ENCODE peak calls at places on chromosome 21, in six cellular contexts. One of them, this sample, is unnamed.

GRCh38 chr21:43927591-43928229 is 62.7 kb downstream of the AGPAT3 start:
- DNase-seq in PC-9: no peak
- DNase-seq in pancreas: no peak
- DNase-seq in GM06990: no peak
- DNase-seq in GM13977: no peak
- DNase-seq in foreskin fibroblast: no peak
- DNase-seq in this sample: no peak

GRCh38 chr21:45859762-45860357 is 121.7 kb upstream of the COL6A1 start:
- DNase-seq in foreskin fibroblast: no peak
- DNase-seq in GM13977: no peak
- DNase-seq in GM06990: no peak
- DNase-seq in pancreas: no peak
- DNase-seq in PC-9: no peak
- DNase-seq in this sample: no peak

GRCh38 chr21:34984356-34984755 is 64.7 kb downstream of the RUNX1 start:
- DNase-seq in GM13977: no peak
- DNase-seq in pancreas: no peak
- DNase-seq in PC-9: no peak
- DNase-seq in GM06990: no peak
- DNase-seq in foreskin fibroblast: no peak
- DNase-seq in this sample: no peak

GRCh38 chr21:27631471-27631870 is 664.6 kb upstream of the ADAMTS5 start:
- DNase-seq in PC-9: no peak
- DNase-seq in GM13977: no peak
- DNase-seq in GM06990: no peak
- DNase-seq in pancreas: no peak
- DNase-seq in foreskin fibroblast: no peak
- DNase-seq in this sample: no peak

GRCh38 chr21:45161039-45161945 is 86.9 kb downstream of the ADARB1 start:
- DNase-seq in GM06990: no peak
- DNase-seq in pancreas: no peak
- DNase-seq in foreskin fibroblast: no peak
- DNase-seq in GM13977: no peak
- DNase-seq in PC-9: no peak
- DNase-seq in this sample: no peak

GRCh38 chr21:45792682-45793383 is 149.3 kb downstream of the PCBP3 start:
- DNase-seq in pancreas: no peak
- DNase-seq in GM13977: no peak
- DNase-seq in PC-9: no peak
- DNase-seq in foreskin fibroblast: no peak
- DNase-seq in GM06990: no peak
- DNase-seq in this sample: no peak

GRCh38 chr21:38315155-38315554 is 58.4 kb downstream of the KCNJ15 start:
- DNase-seq in foreskin fibroblast: peak
- DNase-seq in pancreas: no peak
- DNase-seq in GM06990: no peak
- DNase-seq in PC-9: no peak
- DNase-seq in GM13977: no peak
- DNase-seq in this sample: no peak

GRCh38 chr21:31754561-31754960 is 22.6 kb upstream of the SCAF4 start:
- DNase-seq in GM06990: no peak
- DNase-seq in foreskin fibroblast: no peak
- DNase-seq in PC-9: no peak
- DNase-seq in pancreas: no peak
- DNase-seq in GM13977: no peak
- DNase-seq in this sample: no peak

GRCh38 chr21:14753069-14753465 is 207.0 kb upstream of the SAMSN1 start:
- DNase-seq in PC-9: no peak
- DNase-seq in pancreas: no peak
- DNase-seq in foreskin fibroblast: no peak
- DNase-seq in GM06990: no peak
- DNase-seq in GM13977: no peak
- DNase-seq in this sample: no peak

GRCh38 chr21:42818328-42818749 is 61.0 kb downstream of the WDR4 start:
- DNase-seq in GM06990: no peak
- DNase-seq in GM13977: peak
- DNase-seq in pancreas: peak
- DNase-seq in foreskin fibroblast: peak
- DNase-seq in PC-9: no peak
- DNase-seq in this sample: peak

GRCh38 chr21:43370888-43371570 is 55.9 kb downstream of the SIK1 start:
- DNase-seq in GM06990: no peak
- DNase-seq in pancreas: no peak
- DNase-seq in PC-9: no peak
- DNase-seq in GM13977: no peak
- DNase-seq in foreskin fibroblast: no peak
- DNase-seq in this sample: no peak

GRCh38 chr21:37459575-37459974 is 93.0 kb downstream of the DYRK1A start:
- DNase-seq in pancreas: no peak
- DNase-seq in foreskin fibroblast: peak
- DNase-seq in GM06990: no peak
- DNase-seq in GM13977: no peak
- DNase-seq in PC-9: no peak
- DNase-seq in this sample: no peak

GRCh38 chr21:28608646-28609045 is 384.0 kb downstream of the LTN1 start:
- DNase-seq in PC-9: no peak
- DNase-seq in pancreas: no peak
- DNase-seq in GM13977: no peak
- DNase-seq in foreskin fibroblast: peak
- DNase-seq in GM06990: no peak
- DNase-seq in this sample: no peak

GRCh38 chr21:37450385-37451044 is 83.9 kb downstream of the DYRK1A start:
- DNase-seq in PC-9: peak
- DNase-seq in pancreas: no peak
- DNase-seq in foreskin fibroblast: peak
- DNase-seq in GM13977: no peak
- DNase-seq in GM06990: no peak
- DNase-seq in this sample: no peak

GRCh38 chr21:37916795-37917142 is 512 bp upstream of the KCNJ6 start:
- DNase-seq in GM06990: no peak
- DNase-seq in pancreas: no peak
- DNase-seq in foreskin fibroblast: peak
- DNase-seq in GM13977: no peak
- DNase-seq in PC-9: no peak
- DNase-seq in this sample: no peak

GRCh38 chr21:45255381-45256020 is 32.2 kb downstream of the POFUT2 start:
- DNase-seq in GM06990: peak
- DNase-seq in GM13977: no peak
- DNase-seq in foreskin fibroblast: no peak
- DNase-seq in PC-9: no peak
- DNase-seq in pancreas: peak
- DNase-seq in this sample: no peak

GRCh38 chr21:30518876-30519275 is 16.9 kb upstream of the KRTAP19-5 start:
- DNase-seq in foreskin fibroblast: no peak
- DNase-seq in pancreas: no peak
- DNase-seq in PC-9: no peak
- DNase-seq in GM06990: no peak
- DNase-seq in GM13977: no peak
- DNase-seq in this sample: no peak

GRCh38 chr21:43687566-43688395 is 28.4 kb downstream of the RRP1B start:
- DNase-seq in GM06990: no peak
- DNase-seq in foreskin fibroblast: no peak
- DNase-seq in pancreas: no peak
- DNase-seq in PC-9: no peak
- DNase-seq in GM13977: no peak
- DNase-seq in this sample: no peak

GRCh38 chr21:37983336-37984095 is 67.3 kb upstream of the KCNJ6 start:
- DNase-seq in PC-9: no peak
- DNase-seq in GM13977: no peak
- DNase-seq in foreskin fibroblast: no peak
- DNase-seq in GM06990: no peak
- DNase-seq in pancreas: no peak
- DNase-seq in this sample: no peak

DNA sequence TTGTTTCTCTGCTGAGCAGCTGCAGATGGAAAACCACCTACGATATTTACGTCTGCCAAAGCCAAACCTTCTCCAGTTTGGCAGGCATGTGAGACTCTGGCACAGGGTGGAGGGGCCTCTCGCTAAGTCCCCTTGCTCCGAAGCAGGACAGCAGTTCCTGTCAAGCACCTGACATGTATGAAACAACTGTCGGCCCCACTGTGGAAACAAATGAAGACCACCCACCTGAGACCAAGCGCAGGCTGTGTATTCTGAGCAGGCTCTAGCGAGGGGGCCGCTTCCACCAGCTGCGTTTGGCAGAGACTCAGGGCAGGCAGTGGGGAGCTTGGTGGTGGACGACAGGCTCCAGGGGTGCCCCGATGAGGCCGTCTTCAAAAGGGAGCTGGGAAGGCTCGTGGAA is 74.6 kb downstream of the RIPK4 start:
- DNase-seq in GM06990: no peak
- DNase-seq in pancreas: no peak
- DNase-seq in foreskin fibroblast: no peak
- DNase-seq in PC-9: no peak
- DNase-seq in GM13977: no peak
- DNase-seq in this sample: no peak
- TF ChIP-seq CTCF in GM06990: no peak
- TF ChIP-seq CTCF in pancreas: no peak
- TF ChIP-seq CTCF in foreskin fibroblast: no peak
- TF ChIP-seq CTCF in PC-9: no peak
- TF ChIP-seq CTCF in GM13977: no peak
- TF ChIP-seq CTCF in this sample: no peak

GRCh38 chr21:39703578-39703977 is 41.4 kb upstream of the IGSF5 start:
- DNase-seq in PC-9: no peak
- DNase-seq in GM13977: no peak
- DNase-seq in pancreas: no peak
- DNase-seq in GM06990: no peak
- DNase-seq in foreskin fibroblast: no peak
- DNase-seq in this sample: no peak

GRCh38 chr21:39707316-39707715 is 37.7 kb upstream of the IGSF5 start:
- DNase-seq in PC-9: no peak
- DNase-seq in foreskin fibroblast: no peak
- DNase-seq in GM13977: no peak
- DNase-seq in GM06990: no peak
- DNase-seq in pancreas: no peak
- DNase-seq in this sample: no peak

GRCh38 chr21:39700318-39700717 is 44.7 kb upstream of the IGSF5 start:
- DNase-seq in foreskin fibroblast: no peak
- DNase-seq in PC-9: no peak
- DNase-seq in pancreas: no peak
- DNase-seq in GM06990: no peak
- DNase-seq in GM13977: no peak
- DNase-seq in this sample: no peak

GRCh38 chr21:39710866-39711265 is 34.1 kb upstream of the IGSF5 start:
- DNase-seq in GM13977: no peak
- DNase-seq in foreskin fibroblast: no peak
- DNase-seq in PC-9: no peak
- DNase-seq in GM06990: no peak
- DNase-seq in pancreas: no peak
- DNase-seq in this sample: no peak

DNA sequence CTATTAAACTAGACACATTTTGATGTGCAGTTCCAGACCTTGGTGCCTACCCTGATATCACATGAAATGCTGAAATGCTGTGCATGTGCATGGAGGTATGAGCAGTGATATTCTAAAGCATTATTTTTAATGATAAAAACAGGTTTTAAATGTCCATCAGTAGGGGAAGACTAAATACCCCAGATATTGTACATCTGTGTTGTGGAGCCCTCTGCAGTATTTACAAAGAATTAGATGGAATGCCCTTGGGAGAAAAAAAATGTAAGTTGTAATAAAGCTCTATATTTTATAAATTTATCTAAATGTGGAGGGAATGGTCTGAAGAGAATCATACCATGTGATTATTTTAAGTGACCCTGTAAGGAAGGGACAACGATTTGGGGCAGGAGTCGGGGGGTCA is 39.1 kb upstream of the IGSF5 start:
- DNase-seq in GM13977: no peak
- DNase-seq in PC-9: no peak
- DNase-seq in GM06990: no peak
- DNase-seq in foreskin fibroblast: peak
- DNase-seq in pancreas: no peak
- DNase-seq in this sample: no peak
- TF ChIP-seq CTCF in GM13977: no peak
- TF ChIP-seq CTCF in PC-9: no peak
- TF ChIP-seq CTCF in GM06990: no peak
- TF ChIP-seq CTCF in foreskin fibroblast: peak
- TF ChIP-seq CTCF in pancreas: no peak
- TF ChIP-seq CTCF in this sample: peak

DNA sequence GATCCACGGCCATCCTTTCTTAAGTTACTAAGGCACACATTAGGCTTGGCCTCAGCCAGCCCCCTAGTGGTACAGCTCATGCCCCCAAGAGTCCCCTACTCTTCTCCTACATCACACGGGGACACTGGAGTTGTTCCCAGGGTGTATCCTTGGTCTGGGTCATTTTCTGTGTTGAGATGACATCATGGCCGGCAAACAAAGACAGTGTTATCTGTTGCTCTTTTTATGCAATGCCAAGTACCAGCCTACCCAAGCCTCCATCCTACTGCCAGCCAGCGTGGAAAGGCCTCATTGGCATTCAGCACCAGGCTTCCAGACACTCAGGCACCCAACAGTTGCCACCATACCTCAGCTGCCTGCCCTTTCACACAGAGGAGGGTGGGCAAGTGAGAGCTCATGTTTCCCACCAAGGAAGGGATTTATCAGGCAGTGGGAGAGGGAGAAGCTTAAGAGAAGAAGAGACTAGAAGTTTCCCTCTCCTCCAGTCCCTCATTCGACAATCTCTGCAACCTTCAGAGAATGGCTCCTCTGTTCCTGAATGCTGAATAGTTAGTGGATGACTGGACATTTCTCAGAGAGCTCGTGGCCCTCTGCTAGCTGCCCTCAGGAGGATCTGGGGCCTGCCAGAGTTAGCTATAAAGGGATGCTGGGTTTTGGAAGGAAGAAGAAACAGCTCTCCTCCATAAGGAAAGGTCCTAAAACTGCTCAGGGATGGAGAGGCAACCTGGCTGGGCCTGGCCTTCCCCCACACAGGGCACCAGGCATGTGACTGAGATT is 17.7 kb downstream of the CBR1 start:
- DNase-seq in GM06990: no peak
- DNase-seq in PC-9: no peak
- DNase-seq in GM13977: no peak
- DNase-seq in foreskin fibroblast: no peak
- DNase-seq in pancreas: no peak
- DNase-seq in this sample: no peak
- TF ChIP-seq CTCF in GM06990: peak
- TF ChIP-seq CTCF in PC-9: no peak
- TF ChIP-seq CTCF in GM13977: no peak
- TF ChIP-seq CTCF in foreskin fibroblast: no peak
- TF ChIP-seq CTCF in pancreas: no peak
- TF ChIP-seq CTCF in this sample: no peak

DNA sequence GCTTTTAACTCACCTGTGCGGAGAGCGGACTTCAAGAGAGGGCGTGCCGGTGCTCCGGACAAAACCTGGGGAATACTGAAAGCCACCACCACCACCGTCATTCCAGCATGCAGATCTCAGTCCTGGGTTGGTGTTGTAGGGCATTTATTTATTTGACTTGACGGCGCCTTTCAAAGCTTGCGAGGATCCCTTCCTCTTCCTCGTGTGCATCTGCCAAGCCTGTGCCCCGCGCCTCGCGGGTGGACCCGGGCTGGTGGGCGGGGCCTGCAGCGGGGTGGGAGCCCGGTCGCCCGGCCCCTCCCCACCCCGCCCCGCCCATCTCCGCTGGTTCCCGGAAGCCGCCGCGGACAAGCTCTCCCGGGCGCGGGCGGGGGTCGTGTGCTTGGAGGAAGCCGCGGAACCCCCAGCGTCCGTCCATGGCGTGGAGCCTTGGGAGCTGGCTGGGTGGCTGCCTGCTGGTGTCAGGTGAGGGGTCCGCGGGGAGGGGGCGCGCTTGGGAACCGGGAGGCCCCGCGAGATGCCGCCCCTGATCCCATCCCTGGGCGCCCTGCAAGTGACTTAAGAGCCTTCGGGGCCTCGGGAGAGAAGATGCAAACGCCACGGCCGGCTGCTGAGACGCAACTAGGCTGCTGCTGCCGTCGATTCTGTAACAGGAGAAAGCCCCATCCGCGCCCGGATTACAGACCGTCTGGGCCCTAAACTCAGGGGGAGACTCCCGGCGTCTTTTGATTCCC is at the start of gene IL10RB:
- DNase-seq in GM06990: peak
- DNase-seq in foreskin fibroblast: peak
- DNase-seq in pancreas: peak
- DNase-seq in GM13977: peak
- DNase-seq in PC-9: no peak
- DNase-seq in this sample: no peak
- TF ChIP-seq CTCF in GM06990: no peak
- TF ChIP-seq CTCF in foreskin fibroblast: no peak
- TF ChIP-seq CTCF in pancreas: no peak
- TF ChIP-seq CTCF in GM13977: no peak
- TF ChIP-seq CTCF in PC-9: no peak
- TF ChIP-seq CTCF in this sample: no peak